ENCODE peak calls at places on chromosomes 6 and 20, in ten cellular contexts. U is A549, Y is sigmoid colon, O is suprapubic skin, H is ovary, V is esophagus muscularis mucosa, S is stomach, E is H1, J is transverse colon, Z is upper lobe of left lung. R is an unnamed sample.

GRCh38 chr6:139839506-139840156 is 465.2 kb upstream of the CITED2 start:
- DNase-seq in U (no peak), Y (peak; percentile 74), O (no peak), H (no peak), V (peak; percentile 92), S (no peak), E (no peak), J (no peak), Z (no peak), R (peak; percentile 15)

GRCh38 chr6:61977116-61977515 is 308.9 kb downstream of the KHDRBS2 start:
- DNase-seq in U (no peak), Y (no peak), O (no peak), H (no peak), V (no peak), S (no peak), E (no peak), J (no peak), Z (no peak), R (no peak)

GRCh38 chr6:41622210-41622990 is 15.9 kb upstream of the MDFI start:
- DNase-seq in U (no peak), Y (no peak), O (no peak), H (no peak), V (no peak), S (no peak), E (no peak), J (no peak), Z (no peak), R (no peak)

GRCh38 chr6:135909737-135910387 is 58.4 kb downstream of the PDE7B start:
- DNase-seq in U (peak; percentile 7), Y (no peak), O (no peak), H (peak; percentile 13), V (no peak), S (peak; percentile 40), E (peak; percentile 60), J (peak; percentile 39), Z (no peak), R (no peak)

GRCh38 chr6:52162940-52163908 is 23.0 kb upstream of the IL17A start:
- DNase-seq in U (peak; percentile 2), Y (no peak), O (no peak), H (no peak), V (no peak), S (no peak), E (no peak), J (no peak), Z (no peak), R (no peak)

GRCh38 chr6:110897433-110897832 is 22.8 kb downstream of the AMD1 start:
- DNase-seq in U (no peak), Y (no peak), O (no peak), H (no peak), V (no peak), S (no peak), E (no peak), J (no peak), Z (no peak), R (no peak)

GRCh38 chr6:28965706-28966105 is 39.4 kb downstream of the ZNF311 start:
- DNase-seq in U (no peak), Y (no peak), O (no peak), H (no peak), V (no peak), S (no peak), E (no peak), J (no peak), Z (no peak), R (no peak)

GRCh38 chr20:24965065-24965919 is 16.2 kb downstream of the CST7 start:
- DNase-seq in U (no peak), Y (peak; percentile 57), O (no peak), H (peak; percentile 3), V (no peak), S (no peak), E (peak; percentile 26), J (no peak), Z (no peak), R (no peak)

GRCh38 chr6:722608-723007 is 29.7 kb upstream of the EXOC2 start:
- DNase-seq in U (no peak), Y (no peak), O (no peak), H (no peak), V (no peak), S (no peak), E (no peak), J (no peak), Z (no peak), R (no peak)

GRCh38 chr6:148616811-148617210 is 130.0 kb upstream of the UST start:
- DNase-seq in U (no peak), Y (no peak), O (no peak), H (no peak), V (no peak), S (no peak), E (no peak), J (no peak), Z (no peak), R (no peak)

GRCh38 chr20:49345538-49345937 is 67.7 kb upstream of the ZNFX1 start:
- DNase-seq in U (no peak), Y (peak; percentile 75), O (peak; percentile 86), H (no peak), V (peak; percentile 93), S (no peak), E (no peak), J (no peak), Z (no peak), R (no peak)

GRCh38 chr6:139881728-139882211 is 507.3 kb upstream of the CITED2 start:
- DNase-seq in U (peak; percentile 13), Y (no peak), O (no peak), H (no peak), V (no peak), S (no peak), E (peak; percentile 58), J (peak; percentile 55), Z (no peak), R (no peak)

GRCh38 chr20:4195499-4195898 is 180.1 kb upstream of the RNF24 start:
- DNase-seq in U (peak; percentile 52), Y (no peak), O (no peak), H (no peak), V (no peak), S (no peak), E (peak; percentile 77), J (no peak), Z (no peak), R (no peak)

GRCh38 chr6:90645634-90646033 is 58.8 kb upstream of the MAP3K7 start:
- DNase-seq in U (no peak), Y (no peak), O (no peak), H (no peak), V (no peak), S (no peak), E (no peak), J (no peak), Z (no peak), R (no peak)

GRCh38 chr6:108559884-108560462 is 744 bp upstream of the FOXO3 start:
- DNase-seq in U (no peak), Y (peak; percentile 93), O (peak; percentile 92), H (peak; percentile 81), V (peak; percentile 94), S (peak; percentile 49), E (no peak), J (peak; percentile 69), Z (no peak), R (peak; percentile 47)

GRCh38 chr6:14180609-14181008 is 63.0 kb downstream of the CD83 start:
- DNase-seq in U (no peak), Y (no peak), O (no peak), H (no peak), V (no peak), S (no peak), E (no peak), J (no peak), Z (no peak), R (no peak)

DNA sequence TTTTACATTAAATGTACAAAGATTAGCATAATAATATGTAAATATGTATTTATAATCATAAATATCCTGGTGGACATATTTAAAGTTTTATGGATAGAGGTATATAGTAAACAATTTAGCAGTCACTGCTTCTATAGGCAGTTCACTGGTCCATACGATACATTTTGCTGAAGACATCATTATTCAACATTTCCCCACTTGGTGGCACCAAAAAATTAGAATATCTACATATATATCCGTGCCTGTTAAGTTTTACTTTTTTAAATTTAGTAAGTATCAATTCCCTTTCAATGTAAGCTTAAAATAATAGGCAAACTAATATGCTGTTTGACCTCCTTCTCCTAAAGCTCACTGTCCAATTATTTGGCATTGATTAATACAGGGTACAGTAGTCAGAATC is 64.2 kb downstream of the LMBRD1 start:
- DNase-seq in U (no peak), Y (no peak), O (no peak), H (no peak), V (no peak), S (no peak), E (no peak), J (no peak), Z (no peak), R (no peak)
- TF ChIP-seq CTCF in U (no peak), Y (no peak), O (no peak), H (no peak), V (peak; percentile 31), S (no peak), E (no peak), J (no peak), Z (no peak), R (peak; percentile 5)

GRCh38 chr6:30781697-30782424 is 37.5 kb upstream of the IER3 start:
- DNase-seq in U (peak; percentile 58), Y (peak; percentile 99), O (peak; percentile 96), H (peak; percentile 100), V (peak; percentile 99), S (peak; percentile 97), E (no peak), J (peak; percentile 96), Z (no peak), R (peak; percentile 98)
- TF ChIP-seq EP300 in U (peak; percentile 93), Y (peak; percentile 87), O (peak; percentile 56), H (peak; percentile 96), V (peak; percentile 57), S (peak; percentile 81), E (no peak), J (peak; percentile 86), Z (peak; percentile 86), R (peak; percentile 99)

GRCh38 chr20:63537525-63538203 is 488 bp upstream of the PTK6 start:
- DNase-seq in U (peak; percentile 100), Y (peak; percentile 90), O (peak; percentile 92), H (peak; percentile 62), V (peak; percentile 96), S (peak; percentile 96), E (peak; percentile 97), J (peak; percentile 97), Z (peak; percentile 96), R (peak; percentile 43)
- H3K4me3 ChIP-seq in U (peak overlapping the region; percentile 59), Y (peak overlapping the region; percentile 26), O (peak overlapping the region; percentile 49), H (no peak overlapping the region), V (peak overlapping the region; percentile 40), S (peak overlapping the region; percentile 50), E (no peak overlapping the region), J (peak overlapping the region; percentile 56), Z (peak overlapping the region; percentile 7), R (peak overlapping the region; percentile 15)

DNA sequence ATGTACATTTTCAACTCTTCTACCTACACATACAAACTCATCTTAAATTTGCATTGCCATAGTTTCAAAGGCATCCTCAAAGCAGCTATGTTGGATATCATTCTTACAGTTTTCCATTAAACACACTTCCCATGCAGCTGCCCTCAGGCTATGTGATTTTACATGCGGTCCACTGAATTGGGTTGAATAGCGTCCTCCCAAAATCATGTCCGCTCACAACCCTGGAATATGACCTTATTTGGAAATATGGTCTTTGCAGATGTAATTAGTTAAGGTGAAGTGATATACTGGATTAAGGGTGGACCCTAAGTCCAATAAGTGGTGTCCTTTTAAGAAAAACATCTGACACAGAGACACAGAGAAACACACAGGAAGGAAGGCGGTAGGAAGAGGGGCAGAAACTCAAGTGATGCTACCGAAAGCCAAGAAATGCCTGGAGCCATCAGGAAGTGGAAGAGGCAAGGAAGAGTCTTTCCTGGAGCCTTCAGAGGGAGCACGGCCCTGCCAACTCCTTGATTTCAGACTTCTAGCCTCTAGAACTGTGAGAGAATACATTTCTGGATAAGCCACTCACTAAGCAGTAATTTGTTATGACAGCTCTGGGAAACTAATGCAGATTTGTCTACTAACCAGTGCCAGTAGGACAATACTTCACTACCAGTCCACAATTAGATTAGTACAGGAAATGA is 42.6 kb upstream of the NHSL1 start:
- DNase-seq in U (no peak), Y (no peak), O (no peak), H (no peak), V (no peak), S (no peak), E (no peak), J (no peak), Z (no peak), R (no peak)
- TF ChIP-seq CTCF in U (no peak), Y (no peak), O (no peak), H (no peak), V (no peak), S (no peak), E (no peak), J (no peak), Z (no peak), R (no peak)